ENCODE peak calls at places on chromosomes 5 and 9, in four cellular contexts. T is EL, H is RPMI7951, Y is iPS-NIHi11. Z is an unnamed sample.

GRCh38 chr9:114694146-114694545 is 12.2 kb upstream of the TEX48 start:
- DNase-seq in T (peak; percentile 79), H (peak; percentile 82), Y (no peak), Z (no peak)

GRCh38 chr5:172283020-172283861 is at the start of gene UBTD2:
- DNase-seq in T (peak; percentile 82), H (peak; percentile 77), Y (peak; percentile 93), Z (peak; percentile 64)

GRCh38 chr5:96823060-96823459 is 15.3 kb upstream of the ERAP1 start:
- DNase-seq in T (no peak), H (no peak), Y (no peak), Z (no peak)

GRCh38 chr5:54981928-54982327 is 3.5 kb downstream of the ESM1 start:
- DNase-seq in T (no peak), H (no peak), Y (no peak), Z (no peak)

GRCh38 chr5:23269981-23270380 is 237.4 kb upstream of the PRDM9 start:
- DNase-seq in T (no peak), H (no peak), Y (no peak), Z (peak; percentile 49)

GRCh38 chr5:179374506-179375235 is 29.4 kb upstream of the ADAMTS2 start:
- DNase-seq in T (no peak), H (no peak), Y (no peak), Z (no peak)

GRCh38 chr9:82972446-82972845 is 90.5 kb downstream of the RASEF start:
- DNase-seq in T (no peak), H (no peak), Y (no peak), Z (no peak)

GRCh38 chr5:98321356-98321755 is 452.1 kb upstream of the RGMB start:
- DNase-seq in T (no peak), H (no peak), Y (no peak), Z (no peak)

GRCh38 chr5:3796736-3797135 is 201.1 kb downstream of the IRX1 start:
- DNase-seq in T (no peak), H (no peak), Y (no peak), Z (no peak)

GRCh38 chr9:121700165-121700830 is 48.9 kb downstream of the DAB2IP start:
- DNase-seq in T (peak; percentile 58), H (peak; percentile 29), Y (peak; percentile 76), Z (peak; percentile 51)